ENCODE peak calls at places on chromosomes 1 and 21, in five cellular contexts. One of them, this sample, is unnamed.

GRCh38 chr1:228037401-228038386 is 30.9 kb downstream of the WNT3A start:
- DNase-seq in NCI-H774: no peak
- DNase-seq in KG1: no peak
- DNase-seq in NCI-H1436 treated with DMSO at 0.1 percent for 48 hours: no peak
- DNase-seq in RWPE1: peak; percentile 56
- DNase-seq in this sample: no peak

GRCh38 chr1:235938714-235939487 is 72.2 kb upstream of the LYST start:
- DNase-seq in NCI-H1436 treated with DMSO at 0.1 percent for 48 hours: no peak
- DNase-seq in KG1: peak; percentile 51
- DNase-seq in RWPE1: no peak
- DNase-seq in NCI-H774: no peak
- DNase-seq in this sample: peak; percentile 94

GRCh38 chr1:43365678-43366077 is 2.1 kb downstream of the ELOVL1 start:
- DNase-seq in NCI-H1436 treated with DMSO at 0.1 percent for 48 hours: no peak
- DNase-seq in KG1: no peak
- DNase-seq in RWPE1: no peak
- DNase-seq in NCI-H774: no peak
- DNase-seq in this sample: no peak

GRCh38 chr1:26826261-26827201 is at the start of gene ZDHHC18:
- DNase-seq in NCI-H774: peak; percentile 23
- DNase-seq in NCI-H1436 treated with DMSO at 0.1 percent for 48 hours: no peak
- DNase-seq in KG1: peak; percentile 25
- DNase-seq in RWPE1: peak; percentile 69
- DNase-seq in this sample: no peak

GRCh38 chr1:156692958-156693857 is 12.2 kb downstream of the CRABP2 start:
- DNase-seq in NCI-H1436 treated with DMSO at 0.1 percent for 48 hours: peak; percentile 55
- DNase-seq in RWPE1: no peak
- DNase-seq in NCI-H774: peak; percentile 48
- DNase-seq in KG1: no peak
- DNase-seq in this sample: no peak

GRCh38 chr1:172394167-172394751 is 26.2 kb upstream of the C1orf105 start:
- DNase-seq in RWPE1: no peak
- DNase-seq in NCI-H1436 treated with DMSO at 0.1 percent for 48 hours: no peak
- DNase-seq in NCI-H774: no peak
- DNase-seq in KG1: no peak
- DNase-seq in this sample: no peak

GRCh38 chr1:162256287-162256686 is 120.4 kb downstream of the SPATA46 start:
- DNase-seq in KG1: no peak
- DNase-seq in NCI-H774: no peak
- DNase-seq in RWPE1: no peak
- DNase-seq in NCI-H1436 treated with DMSO at 0.1 percent for 48 hours: no peak
- DNase-seq in this sample: no peak

GRCh38 chr21:45986316-45987051 is 4.9 kb downstream of the COL6A1 start:
- DNase-seq in RWPE1: no peak
- DNase-seq in KG1: no peak
- DNase-seq in NCI-H1436 treated with DMSO at 0.1 percent for 48 hours: no peak
- DNase-seq in NCI-H774: no peak
- DNase-seq in this sample: no peak

This sample was measured in GF-D8.